ENCODE peak calls at places on chromosome 15, in seven cellular contexts. C is GM13976, P is GM03348, H is HEK293T, F is psoas muscle, A is Calu3, D is posterior vena cava. M is an unnamed sample.

GRCh38 chr15:100919481-100920405 is 586 bp downstream of the LRRK1 start:
- DNase-seq in P (peak), F (no peak), C (peak), H (no peak), A (peak), D (peak), M (peak)

GRCh38 chr15:64019764-64020163 is 26.5 kb downstream of the DAPK2 start:
- DNase-seq in C (no peak), H (no peak), A (peak), F (peak), D (no peak), P (no peak), M (peak)

GRCh38 chr15:58517682-58518525 is 86.1 kb downstream of the LIPC start:
- DNase-seq in F (no peak), C (peak), D (no peak), H (no peak), P (no peak), A (no peak), M (peak)

GRCh38 chr15:67838789-67839332 is 984 bp downstream of the RNU6-1 start:
- DNase-seq in P (peak), C (no peak), A (peak), D (peak), F (peak), H (no peak), M (no peak)

GRCh38 chr15:63605816-63606215 is 8.6 kb downstream of the FBXL22 start:
- DNase-seq in C (peak), D (no peak), H (no peak), A (no peak), P (no peak), F (no peak), M (peak)

GRCh38 chr15:100125627-100126231 is 216.0 kb downstream of the ADAMTS17 start:
- DNase-seq in C (no peak), P (no peak), F (peak), D (peak), A (no peak), H (no peak), M (no peak)

GRCh38 chr15:27670481-27670880 is 428.6 kb downstream of the OCA2 start:
- DNase-seq in H (no peak), D (no peak), C (no peak), P (no peak), A (no peak), F (no peak), M (no peak)

GRCh38 chr15:90046846-90047481 is 45.8 kb downstream of the ZNF710 start:
- DNase-seq in D (no peak), C (peak), F (peak), P (no peak), A (peak), H (no peak), M (peak)

GRCh38 chr15:88108991-88109390 is 147.5 kb downstream of the NTRK3 start:
- DNase-seq in C (no peak), F (no peak), D (no peak), P (no peak), H (no peak), A (no peak), M (no peak)

GRCh38 chr15:84023636-84024035 is 211.9 kb upstream of the GOLGA6L4 start:
- DNase-seq in C (peak), A (peak), F (no peak), H (peak), P (peak), D (no peak), M (peak)

GRCh38 chr15:98840010-98840409 is 167.6 kb downstream of the PGPEP1L start:
- DNase-seq in D (no peak), C (no peak), P (no peak), F (no peak), A (no peak), H (no peak), M (no peak)

GRCh38 chr15:68684476-68684875 is 105.7 kb downstream of the CORO2B start:
- DNase-seq in D (no peak), C (no peak), P (no peak), A (no peak), H (no peak), F (no peak), M (no peak)

GRCh38 chr15:93048759-93049161 is 40.3 kb downstream of the RGMA start:
- DNase-seq in C (no peak), P (peak), H (no peak), A (no peak), D (no peak), F (no peak), M (no peak)

GRCh38 chr15:80490431-80490990 is 86.3 kb downstream of the ARNT2 start:
- DNase-seq in A (no peak), C (no peak), H (no peak), F (no peak), D (no peak), P (no peak), M (peak)

GRCh38 chr15:49273734-49274318 is 103.8 kb downstream of the GALK2 start:
- DNase-seq in F (no peak), A (no peak), P (no peak), D (no peak), H (no peak), C (no peak), M (no peak)

GRCh38 chr15:101148881-101149664 is 102.8 kb downstream of the CHSY1 start:
- DNase-seq in D (no peak), H (no peak), C (no peak), P (no peak), A (no peak), F (no peak), M (no peak)

GRCh38 chr15:47411733-47412530 is 305.4 kb upstream of the SEMA6D start:
- DNase-seq in H (no peak), F (no peak), C (no peak), A (no peak), P (no peak), D (no peak), M (no peak)

GRCh38 chr15:25989327-25989726 is 126.2 kb upstream of the ATP10A start:
- DNase-seq in A (no peak), D (no peak), C (no peak), P (no peak), F (no peak), H (no peak), M (no peak)

GRCh38 chr15:76252249-76252648 is 59.0 kb downstream of the ETFA start:
- DNase-seq in P (no peak), C (no peak), F (no peak), D (no peak), A (no peak), H (no peak), M (no peak)

GRCh38 chr15:48500595-48500994 is 144.9 kb downstream of the FBN1 start:
- DNase-seq in H (no peak), C (no peak), P (peak), F (no peak), A (no peak), D (no peak), M (peak)

GRCh38 chr15:92797168-92798052 is 102.7 kb upstream of the CHD2 start:
- DNase-seq in A (peak), C (peak), H (peak), P (peak), D (no peak), F (no peak), M (peak)

GRCh38 chr15:59437777-59438574 is at the start of gene FAM81A:
- DNase-seq in F (peak), H (peak), C (peak), P (peak), A (peak), D (peak), M (peak)

GRCh38 chr15:38035701-38036100 is 101.3 kb downstream of the TMCO5A start:
- DNase-seq in F (no peak), P (peak), A (no peak), C (no peak), H (no peak), D (no peak), M (no peak)

GRCh38 chr15:62250176-62250575 is 85.1 kb upstream of the C2CD4B start:
- DNase-seq in C (no peak), P (no peak), D (no peak), H (no peak), A (no peak), F (no peak), M (no peak)

GRCh38 chr15:95262866-95263564 is 1031.7 kb downstream of the MCTP2 start:
- DNase-seq in C (no peak), D (no peak), H (no peak), P (peak), F (no peak), A (no peak), M (no peak)

M was measured in GM12865.